ENCODE peak calls at places on chromosomes 13 and 19, in eight cellular contexts. One of them, this sample, is unnamed.

GRCh38 chr13:92657565-92657964 is 569.0 kb upstream of the GPC6 start:
- DNase-seq in activated T-helper 1 cell treated with anti-CD3 and anti-CD28 coated beads, Interleukin-12 subunit alpha, Interleukin-12 subunit beta, Interleukin-2, Interleukin-4 antibody, amounts not matched to agents 30 ng/mL and 10 ng/mL and 1 ng/mL, durations not matched to agents 14 hours and 24 hours and 36 hours: no peak
- DNase-seq in HuH-7.5: no peak
- DNase-seq in T-helper 2 cell: no peak
- DNase-seq in aorta: no peak
- DNase-seq in stimulated activated CD4-positive, alpha-beta T cell treated with anti-CD3 and anti-CD28 coated beads, Interleukin-2, amount 100 ng/mL, for 48 hours: no peak
- DNase-seq in foreskin melanocyte: no peak
- DNase-seq in head of caudate nucleus: no peak
- DNase-seq in this sample: no peak

GRCh38 chr13:100879255-100879654 is 204.7 kb upstream of the TMTC4 start:
- DNase-seq in activated T-helper 1 cell treated with anti-CD3 and anti-CD28 coated beads, Interleukin-12 subunit alpha, Interleukin-12 subunit beta, Interleukin-2, Interleukin-4 antibody, amounts not matched to agents 30 ng/mL and 10 ng/mL and 1 ng/mL, durations not matched to agents 14 hours and 24 hours and 36 hours: no peak
- DNase-seq in HuH-7.5: no peak
- DNase-seq in T-helper 2 cell: no peak
- DNase-seq in aorta: no peak
- DNase-seq in stimulated activated CD4-positive, alpha-beta T cell treated with anti-CD3 and anti-CD28 coated beads, Interleukin-2, amount 100 ng/mL, for 48 hours: no peak
- DNase-seq in foreskin melanocyte: no peak
- DNase-seq in head of caudate nucleus: no peak
- DNase-seq in this sample: no peak

GRCh38 chr19:9883231-9883758 is 48.2 kb downstream of the PIN1 start:
- DNase-seq in activated T-helper 1 cell treated with anti-CD3 and anti-CD28 coated beads, Interleukin-12 subunit alpha, Interleukin-12 subunit beta, Interleukin-2, Interleukin-4 antibody, amounts not matched to agents 30 ng/mL and 10 ng/mL and 1 ng/mL, durations not matched to agents 14 hours and 24 hours and 36 hours: no peak
- DNase-seq in HuH-7.5: no peak
- DNase-seq in T-helper 2 cell: no peak
- DNase-seq in aorta: no peak
- DNase-seq in stimulated activated CD4-positive, alpha-beta T cell treated with anti-CD3 and anti-CD28 coated beads, Interleukin-2, amount 100 ng/mL, for 48 hours: no peak
- DNase-seq in foreskin melanocyte: no peak
- DNase-seq in head of caudate nucleus: peak
- DNase-seq in this sample: no peak

GRCh38 chr19:55676384-55676783 is 1.4 kb downstream of the EPN1 start:
- DNase-seq in activated T-helper 1 cell treated with anti-CD3 and anti-CD28 coated beads, Interleukin-12 subunit alpha, Interleukin-12 subunit beta, Interleukin-2, Interleukin-4 antibody, amounts not matched to agents 30 ng/mL and 10 ng/mL and 1 ng/mL, durations not matched to agents 14 hours and 24 hours and 36 hours: no peak
- DNase-seq in HuH-7.5: no peak
- DNase-seq in T-helper 2 cell: no peak
- DNase-seq in aorta: no peak
- DNase-seq in stimulated activated CD4-positive, alpha-beta T cell treated with anti-CD3 and anti-CD28 coated beads, Interleukin-2, amount 100 ng/mL, for 48 hours: no peak
- DNase-seq in foreskin melanocyte: no peak
- DNase-seq in head of caudate nucleus: peak
- DNase-seq in this sample: no peak

GRCh38 chr19:14985133-14985532 is 5.5 kb upstream of the SLC1A6 start:
- DNase-seq in activated T-helper 1 cell treated with anti-CD3 and anti-CD28 coated beads, Interleukin-12 subunit alpha, Interleukin-12 subunit beta, Interleukin-2, Interleukin-4 antibody, amounts not matched to agents 30 ng/mL and 10 ng/mL and 1 ng/mL, durations not matched to agents 14 hours and 24 hours and 36 hours: no peak
- DNase-seq in HuH-7.5: no peak
- DNase-seq in T-helper 2 cell: no peak
- DNase-seq in aorta: no peak
- DNase-seq in stimulated activated CD4-positive, alpha-beta T cell treated with anti-CD3 and anti-CD28 coated beads, Interleukin-2, amount 100 ng/mL, for 48 hours: no peak
- DNase-seq in foreskin melanocyte: no peak
- DNase-seq in head of caudate nucleus: no peak
- DNase-seq in this sample: no peak

GRCh38 chr19:47740866-47741519 is 4.4 kb upstream of the NOP53 start:
- DNase-seq in activated T-helper 1 cell treated with anti-CD3 and anti-CD28 coated beads, Interleukin-12 subunit alpha, Interleukin-12 subunit beta, Interleukin-2, Interleukin-4 antibody, amounts not matched to agents 30 ng/mL and 10 ng/mL and 1 ng/mL, durations not matched to agents 14 hours and 24 hours and 36 hours: no peak
- DNase-seq in HuH-7.5: no peak
- DNase-seq in T-helper 2 cell: no peak
- DNase-seq in aorta: peak
- DNase-seq in stimulated activated CD4-positive, alpha-beta T cell treated with anti-CD3 and anti-CD28 coated beads, Interleukin-2, amount 100 ng/mL, for 48 hours: no peak
- DNase-seq in foreskin melanocyte: no peak
- DNase-seq in head of caudate nucleus: no peak
- DNase-seq in this sample: no peak

GRCh38 chr13:49409008-49409407 is 34.9 kb downstream of the CAB39L start:
- DNase-seq in activated T-helper 1 cell treated with anti-CD3 and anti-CD28 coated beads, Interleukin-12 subunit alpha, Interleukin-12 subunit beta, Interleukin-2, Interleukin-4 antibody, amounts not matched to agents 30 ng/mL and 10 ng/mL and 1 ng/mL, durations not matched to agents 14 hours and 24 hours and 36 hours: no peak
- DNase-seq in HuH-7.5: no peak
- DNase-seq in T-helper 2 cell: no peak
- DNase-seq in aorta: no peak
- DNase-seq in stimulated activated CD4-positive, alpha-beta T cell treated with anti-CD3 and anti-CD28 coated beads, Interleukin-2, amount 100 ng/mL, for 48 hours: no peak
- DNase-seq in foreskin melanocyte: no peak
- DNase-seq in head of caudate nucleus: no peak
- DNase-seq in this sample: no peak

GRCh38 chr13:19927117-19927734 is 31.3 kb upstream of the ZMYM2 start:
- DNase-seq in activated T-helper 1 cell treated with anti-CD3 and anti-CD28 coated beads, Interleukin-12 subunit alpha, Interleukin-12 subunit beta, Interleukin-2, Interleukin-4 antibody, amounts not matched to agents 30 ng/mL and 10 ng/mL and 1 ng/mL, durations not matched to agents 14 hours and 24 hours and 36 hours: no peak
- DNase-seq in HuH-7.5: peak
- DNase-seq in T-helper 2 cell: peak
- DNase-seq in aorta: no peak
- DNase-seq in stimulated activated CD4-positive, alpha-beta T cell treated with anti-CD3 and anti-CD28 coated beads, Interleukin-2, amount 100 ng/mL, for 48 hours: no peak
- DNase-seq in foreskin melanocyte: no peak
- DNase-seq in head of caudate nucleus: no peak
- DNase-seq in this sample: no peak

GRCh38 chr19:4059931-4060620 is 6.6 kb downstream of the ZBTB7A start:
- DNase-seq in activated T-helper 1 cell treated with anti-CD3 and anti-CD28 coated beads, Interleukin-12 subunit alpha, Interleukin-12 subunit beta, Interleukin-2, Interleukin-4 antibody, amounts not matched to agents 30 ng/mL and 10 ng/mL and 1 ng/mL, durations not matched to agents 14 hours and 24 hours and 36 hours: no peak
- DNase-seq in HuH-7.5: no peak
- DNase-seq in T-helper 2 cell: peak
- DNase-seq in aorta: no peak
- DNase-seq in stimulated activated CD4-positive, alpha-beta T cell treated with anti-CD3 and anti-CD28 coated beads, Interleukin-2, amount 100 ng/mL, for 48 hours: no peak
- DNase-seq in foreskin melanocyte: no peak
- DNase-seq in head of caudate nucleus: no peak
- DNase-seq in this sample: no peak

GRCh38 chr13:109746364-109746763 is 40.0 kb downstream of the IRS2 start:
- DNase-seq in activated T-helper 1 cell treated with anti-CD3 and anti-CD28 coated beads, Interleukin-12 subunit alpha, Interleukin-12 subunit beta, Interleukin-2, Interleukin-4 antibody, amounts not matched to agents 30 ng/mL and 10 ng/mL and 1 ng/mL, durations not matched to agents 14 hours and 24 hours and 36 hours: no peak
- DNase-seq in HuH-7.5: no peak
- DNase-seq in T-helper 2 cell: no peak
- DNase-seq in aorta: no peak
- DNase-seq in stimulated activated CD4-positive, alpha-beta T cell treated with anti-CD3 and anti-CD28 coated beads, Interleukin-2, amount 100 ng/mL, for 48 hours: no peak
- DNase-seq in foreskin melanocyte: no peak
- DNase-seq in head of caudate nucleus: no peak
- DNase-seq in this sample: no peak

GRCh38 chr13:101115762-101116161 is 300.5 kb downstream of the NALCN start:
- DNase-seq in activated T-helper 1 cell treated with anti-CD3 and anti-CD28 coated beads, Interleukin-12 subunit alpha, Interleukin-12 subunit beta, Interleukin-2, Interleukin-4 antibody, amounts not matched to agents 30 ng/mL and 10 ng/mL and 1 ng/mL, durations not matched to agents 14 hours and 24 hours and 36 hours: no peak
- DNase-seq in HuH-7.5: no peak
- DNase-seq in T-helper 2 cell: no peak
- DNase-seq in aorta: no peak
- DNase-seq in stimulated activated CD4-positive, alpha-beta T cell treated with anti-CD3 and anti-CD28 coated beads, Interleukin-2, amount 100 ng/mL, for 48 hours: no peak
- DNase-seq in foreskin melanocyte: peak
- DNase-seq in head of caudate nucleus: no peak
- DNase-seq in this sample: no peak

GRCh38 chr19:16061943-16062342 is 14.4 kb upstream of the TPM4 start:
- DNase-seq in activated T-helper 1 cell treated with anti-CD3 and anti-CD28 coated beads, Interleukin-12 subunit alpha, Interleukin-12 subunit beta, Interleukin-2, Interleukin-4 antibody, amounts not matched to agents 30 ng/mL and 10 ng/mL and 1 ng/mL, durations not matched to agents 14 hours and 24 hours and 36 hours: no peak
- DNase-seq in HuH-7.5: no peak
- DNase-seq in T-helper 2 cell: peak
- DNase-seq in aorta: no peak
- DNase-seq in stimulated activated CD4-positive, alpha-beta T cell treated with anti-CD3 and anti-CD28 coated beads, Interleukin-2, amount 100 ng/mL, for 48 hours: no peak
- DNase-seq in foreskin melanocyte: no peak
- DNase-seq in head of caudate nucleus: no peak
- DNase-seq in this sample: no peak

GRCh38 chr19:16315825-16316505 is 8.7 kb upstream of the KLF2 start:
- DNase-seq in activated T-helper 1 cell treated with anti-CD3 and anti-CD28 coated beads, Interleukin-12 subunit alpha, Interleukin-12 subunit beta, Interleukin-2, Interleukin-4 antibody, amounts not matched to agents 30 ng/mL and 10 ng/mL and 1 ng/mL, durations not matched to agents 14 hours and 24 hours and 36 hours: no peak
- DNase-seq in HuH-7.5: no peak
- DNase-seq in T-helper 2 cell: no peak
- DNase-seq in aorta: peak
- DNase-seq in stimulated activated CD4-positive, alpha-beta T cell treated with anti-CD3 and anti-CD28 coated beads, Interleukin-2, amount 100 ng/mL, for 48 hours: no peak
- DNase-seq in foreskin melanocyte: no peak
- DNase-seq in head of caudate nucleus: no peak
- DNase-seq in this sample: no peak

GRCh38 chr19:40445945-40446784 is 2.0 kb upstream of the SERTAD3 start:
- DNase-seq in activated T-helper 1 cell treated with anti-CD3 and anti-CD28 coated beads, Interleukin-12 subunit alpha, Interleukin-12 subunit beta, Interleukin-2, Interleukin-4 antibody, amounts not matched to agents 30 ng/mL and 10 ng/mL and 1 ng/mL, durations not matched to agents 14 hours and 24 hours and 36 hours: no peak
- DNase-seq in HuH-7.5: no peak
- DNase-seq in T-helper 2 cell: no peak
- DNase-seq in aorta: no peak
- DNase-seq in stimulated activated CD4-positive, alpha-beta T cell treated with anti-CD3 and anti-CD28 coated beads, Interleukin-2, amount 100 ng/mL, for 48 hours: no peak
- DNase-seq in foreskin melanocyte: no peak
- DNase-seq in head of caudate nucleus: no peak
- DNase-seq in this sample: no peak

GRCh38 chr13:44107357-44108121 is 227.8 kb downstream of the LACC1 start:
- DNase-seq in activated T-helper 1 cell treated with anti-CD3 and anti-CD28 coated beads, Interleukin-12 subunit alpha, Interleukin-12 subunit beta, Interleukin-2, Interleukin-4 antibody, amounts not matched to agents 30 ng/mL and 10 ng/mL and 1 ng/mL, durations not matched to agents 14 hours and 24 hours and 36 hours: no peak
- DNase-seq in HuH-7.5: no peak
- DNase-seq in T-helper 2 cell: no peak
- DNase-seq in aorta: no peak
- DNase-seq in stimulated activated CD4-positive, alpha-beta T cell treated with anti-CD3 and anti-CD28 coated beads, Interleukin-2, amount 100 ng/mL, for 48 hours: no peak
- DNase-seq in foreskin melanocyte: no peak
- DNase-seq in head of caudate nucleus: no peak
- DNase-seq in this sample: no peak

GRCh38 chr13:112245959-112246358 is 130.2 kb upstream of the SPACA7 start:
- DNase-seq in activated T-helper 1 cell treated with anti-CD3 and anti-CD28 coated beads, Interleukin-12 subunit alpha, Interleukin-12 subunit beta, Interleukin-2, Interleukin-4 antibody, amounts not matched to agents 30 ng/mL and 10 ng/mL and 1 ng/mL, durations not matched to agents 14 hours and 24 hours and 36 hours: no peak
- DNase-seq in HuH-7.5: no peak
- DNase-seq in T-helper 2 cell: no peak
- DNase-seq in aorta: no peak
- DNase-seq in stimulated activated CD4-positive, alpha-beta T cell treated with anti-CD3 and anti-CD28 coated beads, Interleukin-2, amount 100 ng/mL, for 48 hours: no peak
- DNase-seq in foreskin melanocyte: no peak
- DNase-seq in head of caudate nucleus: no peak
- DNase-seq in this sample: no peak

GRCh38 chr19:17751103-17751911 is at the start of gene FCHO1:
- DNase-seq in activated T-helper 1 cell treated with anti-CD3 and anti-CD28 coated beads, Interleukin-12 subunit alpha, Interleukin-12 subunit beta, Interleukin-2, Interleukin-4 antibody, amounts not matched to agents 30 ng/mL and 10 ng/mL and 1 ng/mL, durations not matched to agents 14 hours and 24 hours and 36 hours: peak
- DNase-seq in HuH-7.5: no peak
- DNase-seq in T-helper 2 cell: peak
- DNase-seq in aorta: peak
- DNase-seq in stimulated activated CD4-positive, alpha-beta T cell treated with anti-CD3 and anti-CD28 coated beads, Interleukin-2, amount 100 ng/mL, for 48 hours: peak
- DNase-seq in foreskin melanocyte: no peak
- DNase-seq in head of caudate nucleus: peak
- DNase-seq in this sample: peak

GRCh38 chr19:49761625-49762311 is 1.3 kb downstream of the TSKS start:
- DNase-seq in activated T-helper 1 cell treated with anti-CD3 and anti-CD28 coated beads, Interleukin-12 subunit alpha, Interleukin-12 subunit beta, Interleukin-2, Interleukin-4 antibody, amounts not matched to agents 30 ng/mL and 10 ng/mL and 1 ng/mL, durations not matched to agents 14 hours and 24 hours and 36 hours: peak
- DNase-seq in HuH-7.5: no peak
- DNase-seq in T-helper 2 cell: no peak
- DNase-seq in aorta: no peak
- DNase-seq in stimulated activated CD4-positive, alpha-beta T cell treated with anti-CD3 and anti-CD28 coated beads, Interleukin-2, amount 100 ng/mL, for 48 hours: no peak
- DNase-seq in foreskin melanocyte: no peak
- DNase-seq in head of caudate nucleus: no peak
- DNase-seq in this sample: no peak

GRCh38 chr19:48514123-48514458 is 2.5 kb upstream of the LMTK3 start:
- DNase-seq in activated T-helper 1 cell treated with anti-CD3 and anti-CD28 coated beads, Interleukin-12 subunit alpha, Interleukin-12 subunit beta, Interleukin-2, Interleukin-4 antibody, amounts not matched to agents 30 ng/mL and 10 ng/mL and 1 ng/mL, durations not matched to agents 14 hours and 24 hours and 36 hours: no peak
- DNase-seq in HuH-7.5: no peak
- DNase-seq in T-helper 2 cell: no peak
- DNase-seq in aorta: no peak
- DNase-seq in stimulated activated CD4-positive, alpha-beta T cell treated with anti-CD3 and anti-CD28 coated beads, Interleukin-2, amount 100 ng/mL, for 48 hours: no peak
- DNase-seq in foreskin melanocyte: no peak
- DNase-seq in head of caudate nucleus: no peak
- DNase-seq in this sample: no peak

GRCh38 chr19:7018828-7019227 is 2.4 kb downstream of the MBD3L2B start:
- DNase-seq in activated T-helper 1 cell treated with anti-CD3 and anti-CD28 coated beads, Interleukin-12 subunit alpha, Interleukin-12 subunit beta, Interleukin-2, Interleukin-4 antibody, amounts not matched to agents 30 ng/mL and 10 ng/mL and 1 ng/mL, durations not matched to agents 14 hours and 24 hours and 36 hours: no peak
- DNase-seq in HuH-7.5: no peak
- DNase-seq in T-helper 2 cell: no peak
- DNase-seq in aorta: no peak
- DNase-seq in stimulated activated CD4-positive, alpha-beta T cell treated with anti-CD3 and anti-CD28 coated beads, Interleukin-2, amount 100 ng/mL, for 48 hours: no peak
- DNase-seq in foreskin melanocyte: no peak
- DNase-seq in head of caudate nucleus: no peak
- DNase-seq in this sample: no peak

GRCh38 chr13:62512194-62513141 is 1096.8 kb upstream of the PCDH20 start:
- DNase-seq in activated T-helper 1 cell treated with anti-CD3 and anti-CD28 coated beads, Interleukin-12 subunit alpha, Interleukin-12 subunit beta, Interleukin-2, Interleukin-4 antibody, amounts not matched to agents 30 ng/mL and 10 ng/mL and 1 ng/mL, durations not matched to agents 14 hours and 24 hours and 36 hours: no peak
- DNase-seq in HuH-7.5: no peak
- DNase-seq in T-helper 2 cell: no peak
- DNase-seq in aorta: no peak
- DNase-seq in stimulated activated CD4-positive, alpha-beta T cell treated with anti-CD3 and anti-CD28 coated beads, Interleukin-2, amount 100 ng/mL, for 48 hours: no peak
- DNase-seq in foreskin melanocyte: peak
- DNase-seq in head of caudate nucleus: no peak
- DNase-seq in this sample: no peak

GRCh38 chr19:34232566-34233481 is 21.5 kb upstream of the GARRE1 start:
- DNase-seq in activated T-helper 1 cell treated with anti-CD3 and anti-CD28 coated beads, Interleukin-12 subunit alpha, Interleukin-12 subunit beta, Interleukin-2, Interleukin-4 antibody, amounts not matched to agents 30 ng/mL and 10 ng/mL and 1 ng/mL, durations not matched to agents 14 hours and 24 hours and 36 hours: peak
- DNase-seq in HuH-7.5: no peak
- DNase-seq in T-helper 2 cell: no peak
- DNase-seq in aorta: peak
- DNase-seq in stimulated activated CD4-positive, alpha-beta T cell treated with anti-CD3 and anti-CD28 coated beads, Interleukin-2, amount 100 ng/mL, for 48 hours: no peak
- DNase-seq in foreskin melanocyte: peak
- DNase-seq in head of caudate nucleus: peak
- DNase-seq in this sample: no peak

This sample was measured in substantia nigra.